ENCODE peak calls at places on chromosomes 16 and 17, in seven cellular contexts. U is NCI-H446; Q is skeletal muscle cell; T is GM19239; L is stimulated activated CD4-positive, alpha-beta T cell treated with anti-CD3 and anti-CD28 coated beads, Interleukin-4, amount 100 ng/mL, for 4 hours; F is choroid plexus epithelial cell; M is HEK293T. Y is an unnamed sample.

GRCh38 chr17:12683299-12683698 is 17.6 kb downstream of the MYOCD start:
- DNase-seq in Q (no peak), T (no peak), M (no peak), U (no peak), F (no peak), L (no peak), Y (no peak)

GRCh38 chr16:77785365-77785764 is 3.0 kb upstream of the VAT1L start:
- DNase-seq in T (no peak), F (no peak), Q (no peak), U (no peak), L (no peak), M (no peak), Y (no peak)

GRCh38 chr16:87076950-87077749 is 240.0 kb downstream of the C16orf95 start:
- DNase-seq in U (peak), T (peak), L (peak), Q (no peak), M (peak), F (peak), Y (peak)

GRCh38 chr17:15649861-15650391 is 30.4 kb upstream of the FBXW10B start:
- DNase-seq in Q (no peak), T (no peak), F (peak), M (peak), L (no peak), U (no peak), Y (no peak)

GRCh38 chr17:54891176-54891821 is 9.4 kb upstream of the TOM1L1 start:
- DNase-seq in Q (peak), M (peak), T (no peak), F (peak), U (peak), L (no peak), Y (peak)

GRCh38 chr16:90019543-90020259 is 445 bp upstream of the DBNDD1 start:
- DNase-seq in L (peak), U (peak), T (peak), M (peak), Q (peak), F (peak), Y (peak)

GRCh38 chr16:86882586-86883280 is 304.4 kb downstream of the FOXL1 start:
- DNase-seq in L (no peak), U (no peak), M (no peak), F (peak), Q (peak), T (no peak), Y (no peak)

GRCh38 chr16:4388275-4389021 is 16.8 kb downstream of the VASN start:
- DNase-seq in L (no peak), T (no peak), M (no peak), F (peak), U (no peak), Q (no peak), Y (no peak)

GRCh38 chr17:74919440-74920305 is 3.4 kb downstream of the USH1G start:
- DNase-seq in L (no peak), F (peak), M (no peak), T (no peak), Q (no peak), U (no peak), Y (peak)

GRCh38 chr16:58025351-58026138 is at the start of gene MMP15:
- DNase-seq in L (peak), F (peak), M (peak), T (no peak), U (peak), Q (no peak), Y (peak)

GRCh38 chr17:73551756-73552155 is 92.5 kb downstream of the SDK2 start:
- DNase-seq in T (peak), M (no peak), F (no peak), U (no peak), Q (no peak), L (peak), Y (no peak)

GRCh38 chr16:24837969-24838368 is 7.8 kb upstream of the SLC5A11 start:
- DNase-seq in L (no peak), T (no peak), M (no peak), F (no peak), U (no peak), Q (no peak), Y (no peak)

GRCh38 chr16:20401475-20402016 is 3.0 kb downstream of the PDILT start:
- DNase-seq in M (no peak), L (no peak), F (no peak), U (no peak), Q (no peak), T (no peak), Y (no peak)

GRCh38 chr17:3474212-3474611 is 1.6 kb upstream of the ASPA start:
- DNase-seq in M (no peak), F (peak), L (no peak), T (peak), U (no peak), Q (no peak), Y (peak)

GRCh38 chr17:46783031-46783593 is 35.4 kb downstream of the WNT3 start:
- DNase-seq in L (no peak), Q (no peak), F (no peak), M (no peak), T (no peak), U (no peak), Y (no peak)

GRCh38 chr16:87206646-87207451 is 110.3 kb downstream of the C16orf95 start:
- DNase-seq in F (peak), Q (peak), U (no peak), T (no peak), L (no peak), M (no peak), Y (no peak)

GRCh38 chr17:39663688-39664580 is 1.2 kb upstream of the TCAP start:
- DNase-seq in U (no peak), T (no peak), Q (no peak), L (no peak), M (peak), F (peak), Y (no peak)

GRCh38 chr17:36188891-36189306 is 7.7 kb downstream of the CCL3L1 start:
- DNase-seq in T (peak), M (no peak), U (no peak), F (no peak), L (no peak), Q (no peak), Y (no peak)

Y was measured in HuH-7.